ENCODE peak calls at places on chromosomes 7 and 10, in five cellular contexts. W is cardiac muscle cell; Y is epithelial cell of esophagus; J is stimulated activated CD8-positive, alpha-beta memory T cell treated with anti-CD3 and anti-CD28 coated beads, Interleukin-15, amount 100 ng/mL, for 24 hours; U is stimulated activated CD4-positive, alpha-beta T cell treated with anti-CD3 and anti-CD28 coated beads, Interleukin-4, amount 100 ng/mL, for 48 hours. D is an unnamed sample.

GRCh38 chr10:114507449-114507848 is 103.1 kb upstream of the AFAP1L2 start:
- DNase-seq in W (no peak), Y (peak; percentile 71), J (no peak), U (no peak), D (no peak)

GRCh38 chr7:111108526-111108925 is 17.6 kb downstream of the LRRN3 start:
- DNase-seq in W (no peak), Y (peak; percentile 58), U (no peak), J (no peak), D (peak; percentile 49)

GRCh38 chr7:6367701-6368211 is 80.0 kb downstream of the DAGLB start:
- DNase-seq in W (no peak), J (no peak), Y (peak; percentile 50), U (no peak), D (peak; percentile 38)

GRCh38 chr10:11156480-11156879 is 138.8 kb downstream of the CELF2 start:
- DNase-seq in Y (no peak), J (no peak), W (no peak), U (no peak), D (no peak)

GRCh38 chr10:20407421-20407820 is 489.7 kb downstream of the NEBL start:
- DNase-seq in U (no peak), W (no peak), J (no peak), Y (no peak), D (no peak)

GRCh38 chr7:57403601-57404342 is 46.2 kb upstream of the ZNF716 start:
- DNase-seq in W (no peak), J (no peak), U (no peak), Y (no peak), D (no peak)

GRCh38 chr10:49183596-49184542 is 4.3 kb downstream of the TMEM273 start:
- DNase-seq in U (no peak), W (no peak), Y (no peak), J (no peak), D (no peak)

GRCh38 chr7:32075612-32076011 is 5.4 kb upstream of the PDE1C start:
- DNase-seq in J (no peak), U (no peak), Y (no peak), W (no peak), D (no peak)

GRCh38 chr7:26515462-26515861 is 223.8 kb downstream of the SNX10 start:
- DNase-seq in W (no peak), U (no peak), J (no peak), Y (no peak), D (no peak)

GRCh38 chr7:1210321-1210978 is 22.2 kb upstream of the UNCX start:
- DNase-seq in U (no peak), J (no peak), W (no peak), Y (no peak), D (no peak)

GRCh38 chr10:100186813-100187212 is 984 bp upstream of the ERLIN1 start:
- DNase-seq in Y (peak; percentile 11), J (no peak), W (no peak), U (no peak), D (peak; percentile 2)

GRCh38 chr7:2445047-2445446 is 31.2 kb downstream of the GRIFIN start:
- DNase-seq in J (no peak), W (no peak), U (no peak), Y (no peak), D (no peak)

GRCh38 chr7:2714636-2715035 is 26.6 kb downstream of the AMZ1 start:
- DNase-seq in J (no peak), W (no peak), U (no peak), Y (no peak), D (no peak)

GRCh38 chr7:51785171-51785570 is 468.6 kb upstream of the COBL start:
- DNase-seq in W (no peak), J (no peak), U (no peak), Y (peak; percentile 72), D (no peak)